ENCODE peak calls at places on chromosome 17, in eight cellular contexts. G, Q, T, N, V, D, W and S are unnamed samples.

GRCh38 chr17:29007456-29008455 is 1.9 kb upstream of the SEZ6 start:
- DNase-seq in W (no peak), V (no peak), Q (no peak), G (no peak), D (no peak), N (no peak), T (no peak), S (no peak)

GRCh38 chr17:57350266-57350665 is 93.9 kb downstream of the MSI2 start:
- DNase-seq in D (no peak), V (no peak), W (no peak), N (peak; percentile 33), Q (no peak), G (no peak), T (peak; percentile 72), S (no peak)

GRCh38 chr17:17514993-17515920 is 19.1 kb upstream of the RASD1 start:
- DNase-seq in Q (no peak), W (peak; percentile 33), N (no peak), D (peak; percentile 58), G (no peak), V (no peak), T (no peak), S (no peak)

GRCh38 chr17:41226051-41226450 is 397 bp upstream of the KRTAP9-2 start:
- DNase-seq in V (no peak), Q (no peak), W (no peak), T (no peak), D (no peak), G (no peak), N (no peak), S (no peak)

GRCh38 chr17:6455321-6455705 is 11.1 kb downstream of the PIMREG start:
- DNase-seq in D (peak; percentile 62), N (no peak), T (no peak), G (peak; percentile 64), W (no peak), V (no peak), Q (no peak), S (no peak)

GRCh38 chr17:1495265-1495664 is 2.8 kb upstream of the MYO1C start:
- DNase-seq in T (peak; percentile 88), Q (no peak), G (no peak), N (peak; percentile 70), D (no peak), V (no peak), W (no peak), S (no peak)

GRCh38 chr17:3916013-3916696 is at the start of gene P2RX1:
- DNase-seq in W (no peak), N (no peak), T (peak; percentile 91), V (peak; percentile 73), G (no peak), Q (no peak), D (no peak), S (no peak)

GRCh38 chr17:64658931-64659330 is 3.2 kb downstream of the SMURF2 start:
- DNase-seq in V (no peak), W (no peak), N (no peak), G (no peak), D (no peak), Q (no peak), T (no peak), S (no peak)

GRCh38 chr17:81337449-81337848 is 42.3 kb upstream of the SLC38A10 start:
- DNase-seq in G (no peak), V (no peak), N (no peak), T (no peak), W (no peak), Q (no peak), D (peak; percentile 65), S (peak; percentile 76)

GRCh38 chr17:65684631-65685030 is 123.2 kb upstream of the AXIN2 start:
- DNase-seq in D (no peak), V (no peak), W (no peak), T (no peak), G (no peak), N (no peak), Q (no peak), S (no peak)

GRCh38 chr17:39229274-39229913 is 3.6 kb upstream of the STAC2 start:
- DNase-seq in N (no peak), T (no peak), V (no peak), Q (no peak), D (no peak), G (no peak), W (no peak), S (no peak)

GRCh38 chr17:15213381-15214087 is 51.6 kb downstream of the PMP22 start:
- DNase-seq in W (no peak), T (no peak), Q (no peak), G (peak; percentile 15), V (no peak), D (no peak), N (no peak), S (no peak)

GRCh38 chr17:7613769-7614421 is 802 bp downstream of the FXR2 start:
- DNase-seq in T (peak; percentile 71), D (no peak), V (no peak), N (no peak), W (no peak), Q (no peak), G (no peak), S (no peak)

GRCh38 chr17:29622337-29623282 is at the start of gene CORO6:
- DNase-seq in Q (peak; percentile 75), D (peak; percentile 86), G (peak; percentile 89), N (peak; percentile 70), T (peak; percentile 84), W (no peak), V (peak; percentile 84), S (no peak)

GRCh38 chr17:77571562-77571981 is 386.9 kb upstream of the TNRC6C start:
- DNase-seq in G (no peak), Q (no peak), D (no peak), T (peak; percentile 69), V (no peak), N (no peak), W (no peak), S (no peak)

GRCh38 chr17:77246110-77247047 is 105.6 kb downstream of the SEC14L1 start:
- DNase-seq in W (no peak), Q (no peak), T (no peak), D (no peak), V (no peak), G (no peak), N (no peak), S (no peak)

GRCh38 chr17:5516060-5516792 is 29.9 kb downstream of the MIS12 start:
- DNase-seq in W (no peak), N (no peak), T (no peak), V (no peak), Q (peak; percentile 71), G (no peak), D (no peak), S (no peak)

GRCh38 chr17:81939218-81939617 is 2.1 kb upstream of the PYCR1 start:
- DNase-seq in N (no peak), W (no peak), Q (no peak), T (peak; percentile 62), G (no peak), V (no peak), D (no peak), S (no peak)

GRCh38 chr17:17125136-17126084 is 80.7 kb downstream of the PLD6 start:
- DNase-seq in V (no peak), W (no peak), G (no peak), Q (no peak), N (no peak), T (no peak), D (no peak), S (no peak)

GRCh38 chr17:66152756-66153155 is 39.2 kb downstream of the CEP112 start:
- DNase-seq in D (no peak), V (no peak), T (no peak), G (no peak), W (no peak), Q (no peak), N (no peak), S (no peak)

GRCh38 chr17:18986541-18987229 is 17.9 kb downstream of the FAM83G start:
- DNase-seq in Q (no peak), T (no peak), V (peak; percentile 42), N (no peak), W (no peak), G (no peak), D (no peak), S (no peak)

GRCh38 chr17:11363575-11363974 is 122.6 kb downstream of the SHISA6 start:
- DNase-seq in W (no peak), D (no peak), V (no peak), T (no peak), Q (no peak), N (no peak), G (no peak), S (no peak)

GRCh38 chr17:45852535-45853297 is 8.0 kb downstream of the SPPL2C start:
- DNase-seq in T (no peak), N (no peak), D (peak; percentile 76), Q (peak; percentile 76), W (peak; percentile 13), G (peak; percentile 76), V (peak; percentile 63), S (peak; percentile 55)

GRCh38 chr17:34961093-34961911 is at the start of the genes CCT6B and ZNF830:
- DNase-seq in Q (peak; percentile 90), W (peak; percentile 79), T (peak; percentile 94), D (peak; percentile 88), G (peak; percentile 87), V (peak; percentile 92), N (peak; percentile 92), S (peak; percentile 95)

GRCh38 chr17:80292557-80292956 is 31.9 kb downstream of the RNF213 start:
- DNase-seq in W (no peak), N (no peak), G (peak; percentile 51), V (no peak), Q (peak; percentile 37), D (no peak), T (no peak), S (no peak)
- TF ChIP-seq CTCF in W (peak; percentile 14), N (no peak), G (peak; percentile 21), V (no peak), Q (peak; percentile 6), D (no peak), T (no peak), S (no peak)

DNA sequence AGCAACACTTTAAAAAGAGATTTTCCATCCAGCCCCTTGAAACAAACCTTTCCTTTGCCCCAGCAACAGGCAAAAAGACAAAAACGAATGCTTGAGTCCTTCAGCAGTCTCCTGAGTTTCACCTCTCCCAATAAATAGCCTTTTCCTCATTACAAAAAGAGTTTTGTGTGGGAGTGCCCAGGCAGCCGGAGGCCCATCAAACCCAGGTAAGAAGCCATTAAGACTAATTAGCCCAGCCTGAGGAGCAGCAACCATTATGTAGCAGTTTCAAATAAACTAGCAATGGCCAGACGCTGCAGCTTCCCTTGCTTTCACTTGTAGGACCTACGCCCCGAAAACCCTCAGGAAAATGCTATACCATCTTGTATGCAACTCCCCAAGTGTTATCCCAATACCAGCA is 15.6 kb downstream of the GAS7 start:
- DNase-seq in N (no peak), W (no peak), G (no peak), V (no peak), Q (no peak), T (no peak), D (no peak), S (no peak)
- TF ChIP-seq CTCF in N (no peak), W (no peak), G (no peak), V (no peak), Q (no peak), T (no peak), D (no peak), S (no peak)

GRCh38 chr17:50516980-50517379 is 8.7 kb downstream of the MYCBPAP start:
- DNase-seq in V (no peak), T (no peak), N (no peak), G (no peak), W (no peak), Q (no peak), D (no peak), S (no peak)
- TF ChIP-seq CTCF in V (no peak), T (no peak), N (no peak), G (no peak), W (no peak), Q (no peak), D (no peak), S (no peak)

GRCh38 chr17:63203652-63204051 is 237.6 kb downstream of the TANC2 start:
- DNase-seq in D (no peak), N (no peak), W (no peak), Q (no peak), G (no peak), V (no peak), T (no peak), S (no peak)
- TF ChIP-seq CTCF in D (no peak), N (no peak), W (no peak), Q (no peak), G (no peak), V (no peak), T (no peak), S (no peak)